ENCODE peak calls at places on chromosomes 4 and X, in eight cellular contexts. B is tibial nerve, R is NCI-H345, Q is SIG-M5, O is astrocyte of the spinal cord, M is putamen, Y is SK-N-SH, H is cardiac muscle cell. J is an unnamed sample.

GRCh38 chr4:119046263-119046662 is 89.4 kb upstream of the MYOZ2 start:
- DNase-seq in B (no peak), R (no peak), Q (no peak), O (no peak), M (no peak), Y (no peak), H (no peak), J (no peak)

GRCh38 chr4:153207027-153207426 is 2.8 kb downstream of the TRIM2 start:
- DNase-seq in B (no peak), R (no peak), Q (no peak), O (no peak), M (no peak), Y (no peak), H (no peak), J (no peak)

GRCh38 chr4:173651651-173652282 is 121.7 kb upstream of the HAND2 start:
- DNase-seq in B (no peak), R (no peak), Q (no peak), O (no peak), M (no peak), Y (no peak), H (no peak), J (no peak)

GRCh38 chr4:54238389-54238788 is 9.3 kb downstream of the PDGFRA start:
- DNase-seq in B (no peak), R (no peak), Q (no peak), O (no peak), M (no peak), Y (no peak), H (no peak), J (no peak)

GRCh38 chr4:37891221-37892159 is 606 bp downstream of the TBC1D1 start:
- DNase-seq in B (peak; percentile 30), R (no peak), Q (no peak), O (no peak), M (no peak), Y (peak; percentile 69), H (peak; percentile 37), J (peak; percentile 14)

GRCh38 chrX:150164971-150165605 is 198.0 kb upstream of the MAMLD1 start:
- DNase-seq in B (no peak), R (no peak), Q (no peak), O (peak; percentile 14), M (no peak), Y (no peak), H (no peak), J (no peak)

GRCh38 chrX:47198026-47198686 is 4.5 kb downstream of the UBA1 start:
- DNase-seq in B (no peak), R (no peak), Q (no peak), O (peak; percentile 17), M (no peak), Y (no peak), H (peak; percentile 45), J (no peak)

GRCh38 chrX:97096385-97096784 is 212.7 kb downstream of the RPA4 start:
- DNase-seq in B (no peak), R (peak; percentile 17), Q (no peak), O (no peak), M (no peak), Y (no peak), H (peak; percentile 0), J (no peak)

GRCh38 chr4:16289872-16290554 is 63.7 kb upstream of the TAPT1 start:
- DNase-seq in B (peak; percentile 44), R (peak; percentile 17), Q (no peak), O (peak; percentile 52), M (peak; percentile 44), Y (peak; percentile 51), H (peak; percentile 64), J (no peak)